ENCODE peak calls at places on chromosomes 16 and 17, in four cellular contexts. K, V, H and F are unnamed samples.

GRCh38 chr16:85471469-85472431 is 141.4 kb upstream of the GSE1 start:
- DNase-seq in K (peak; percentile 79), V (no peak), H (no peak), F (peak; percentile 71)

GRCh38 chr16:49755291-49755611 is 100.7 kb downstream of the ZNF423 start:
- DNase-seq in K (no peak), V (peak; percentile 56), H (no peak), F (no peak)

GRCh38 chr16:14486520-14487303 is 143.3 kb downstream of the PARN start:
- DNase-seq in K (no peak), V (peak; percentile 96), H (peak; percentile 91), F (peak; percentile 83)

GRCh38 chr17:65750166-65750565 is 188.7 kb upstream of the AXIN2 start:
- DNase-seq in K (no peak), V (peak; percentile 15), H (no peak), F (no peak)

GRCh38 chr16:31700200-31700529 is 172.5 kb downstream of the AHSP start:
- DNase-seq in K (no peak), V (no peak), H (no peak), F (no peak)

GRCh38 chr16:47461598-47462266 is 601 bp downstream of the PHKB start:
- DNase-seq in K (no peak), V (peak; percentile 53), H (no peak), F (no peak)

GRCh38 chr17:14321980-14322776 is 21.3 kb downstream of the HS3ST3B1 start:
- DNase-seq in K (no peak), V (no peak), H (no peak), F (no peak)

GRCh38 chr17:82705756-82706155 is 7.3 kb upstream of the RAB40B start:
- DNase-seq in K (no peak), V (no peak), H (no peak), F (no peak)

GRCh38 chr17:57662021-57662420 is 83.1 kb downstream of the CCDC182 start:
- DNase-seq in K (no peak), V (no peak), H (no peak), F (peak; percentile 4)

GRCh38 chr16:50742521-50743150 is 750 bp downstream of the CYLD start:
- DNase-seq in K (peak; percentile 72), V (peak; percentile 33), H (peak; percentile 40), F (peak; percentile 63)

GRCh38 chr17:81000631-81001357 is 9.2 kb downstream of the CHMP6 start:
- DNase-seq in K (peak; percentile 58), V (no peak), H (peak; percentile 37), F (no peak)
- H3K27ac ChIP-seq in K (no peak overlapping the region), V (no peak overlapping the region), H (no peak overlapping the region), F (no peak overlapping the region)

GRCh38 chr17:61280851-61281250 is 118.8 kb upstream of the TBX2 start:
- DNase-seq in K (no peak), V (no peak), H (no peak), F (no peak)

GRCh38 chr17:61284174-61284573 is 115.5 kb upstream of the TBX2 start:
- DNase-seq in K (no peak), V (peak; percentile 57), H (no peak), F (no peak)

GRCh38 chr17:61284746-61285145 is 114.9 kb upstream of the TBX2 start:
- DNase-seq in K (no peak), V (no peak), H (no peak), F (no peak)

GRCh38 chr17:61282377-61282776 is 117.3 kb upstream of the TBX2 start:
- DNase-seq in K (no peak), V (no peak), H (no peak), F (no peak)

DNA sequence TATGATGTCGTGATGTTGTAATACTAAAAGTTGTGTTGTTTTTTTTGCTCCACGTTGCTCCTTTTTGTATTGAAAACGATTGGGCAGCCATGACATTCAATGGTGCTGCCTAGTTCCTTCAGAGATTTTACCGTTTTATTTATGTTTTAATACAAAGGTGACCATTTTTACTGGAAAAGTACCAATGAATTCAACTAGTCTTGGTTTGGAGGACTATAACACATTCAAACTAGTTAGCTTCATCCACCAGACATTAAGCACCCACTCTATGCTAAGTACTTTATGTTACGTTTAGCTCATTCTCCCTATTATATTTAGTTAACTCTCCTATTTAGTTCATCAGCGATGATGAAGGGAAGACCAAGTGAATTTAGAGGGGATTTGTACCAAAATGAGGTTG is 116.6 kb upstream of the TBX2 start:
- DNase-seq in K (no peak), V (no peak), H (no peak), F (no peak)
- H3K4me1 ChIP-seq in K (no peaks in the 10 kb centered on the region), V (peaks cover 27% of the 10 kb centered on the region), H (peaks cover 10% of the 10 kb centered on the region), F (peaks cover 2% of the 10 kb centered on the region)

DNA sequence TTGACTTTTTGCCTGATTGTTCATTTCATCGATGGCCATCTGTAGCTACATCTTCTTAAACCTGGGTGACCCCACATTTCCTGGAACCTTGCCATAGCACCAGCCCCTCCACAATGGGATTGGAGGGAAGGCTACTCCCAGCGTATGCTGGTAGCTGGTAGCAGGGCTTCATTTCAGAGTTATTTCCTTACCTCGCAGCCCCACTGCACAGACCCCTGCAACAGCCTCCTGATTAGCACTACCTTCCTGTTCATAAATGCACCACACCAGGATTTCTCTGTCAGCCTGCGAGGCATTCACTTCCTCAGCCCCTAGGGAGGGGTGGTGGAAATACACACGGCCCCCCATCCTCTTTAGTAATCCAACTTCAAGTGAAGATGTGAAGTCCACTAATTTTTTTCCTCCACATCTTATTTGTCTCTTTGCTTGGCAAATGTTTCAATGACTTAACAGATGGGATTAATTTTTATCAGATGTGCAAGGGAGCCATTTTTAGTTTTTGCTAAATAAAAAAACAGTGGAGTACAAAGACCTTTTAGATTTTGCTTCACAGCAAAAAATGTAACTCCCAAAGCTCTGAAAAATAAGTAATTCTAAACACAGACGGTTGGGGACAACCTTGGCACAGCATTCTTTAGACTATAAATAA is 76.6 kb downstream of the CLEC16A start:
- DNase-seq in K (no peak), V (no peak), H (no peak), F (no peak)
- H3K27ac ChIP-seq in K (no peak overlapping the region), V (no peak overlapping the region), H (no peak overlapping the region), F (no peak overlapping the region)

DNA sequence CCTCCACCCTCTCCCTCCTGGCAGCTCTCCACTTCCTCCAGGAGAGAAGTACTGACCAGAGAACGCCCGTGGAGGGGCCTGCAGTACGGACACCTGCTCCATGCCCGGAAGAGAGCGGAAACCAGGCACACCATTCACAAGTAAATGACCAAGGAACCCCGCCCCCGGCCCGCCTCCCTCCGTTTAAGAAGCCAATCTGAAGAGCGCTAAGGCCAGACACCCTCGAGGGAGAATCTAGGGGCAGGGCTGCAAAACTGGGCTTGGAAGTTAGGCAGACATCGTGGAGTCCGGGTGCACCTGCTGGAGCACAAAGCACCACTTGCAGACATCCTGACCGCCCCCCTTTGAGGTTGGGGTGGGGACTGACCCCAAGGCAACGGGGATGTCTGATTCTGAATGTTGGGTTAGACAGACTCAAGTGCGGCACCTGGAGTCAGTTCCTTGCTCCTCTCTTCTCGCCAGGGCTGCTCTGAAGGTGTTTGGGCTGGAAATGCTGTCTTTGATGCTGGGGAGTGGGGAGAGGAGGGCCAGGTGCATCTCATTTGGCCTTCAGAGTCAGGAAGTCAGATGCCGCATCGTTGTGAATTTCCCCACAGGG is 964 bp upstream of the FAAP100 start:
- DNase-seq in K (peak; percentile 88), V (peak; percentile 73), H (peak; percentile 78), F (peak; percentile 56)
- H3K4me1 ChIP-seq in K (peaks cover 23% of the 10 kb centered on the region), V (peaks cover 28% of the 10 kb centered on the region), H (peaks cover 38% of the 10 kb centered on the region), F (peaks cover 10% of the 10 kb centered on the region)